ENCODE peak calls at places on chromosome 17, in five cellular contexts. R is IMR-90, T is Caco-2, I is H1, F is hepatocyte. Y is an unnamed sample. For H3K4me1, the result is how much of the 10 kb centered on the place peaks cover.

GRCh38 chr17:77783991-77784820 is 174.3 kb upstream of the TNRC6C start:
- DNase-seq in R (no peak), F (no peak), I (no peak), T (no peak), Y (no peak)

GRCh38 chr17:3860939-3861338 is 14.9 kb upstream of the NCBP3 start:
- DNase-seq in F (no peak), T (no peak), I (no peak), R (no peak), Y (no peak)

GRCh38 chr17:79627766-79628690 is 17.2 kb upstream of the RBFOX3 start:
- DNase-seq in F (no peak), R (no peak), T (peak), I (peak), Y (no peak)

GRCh38 chr17:46264456-46265198 is 30.3 kb upstream of the LRRC37A start:
- DNase-seq in F (peak), R (peak), I (no peak), T (no peak), Y (no peak)

GRCh38 chr17:82930924-82931695 is 91.3 kb upstream of the ZNF750 start:
- DNase-seq in I (no peak), F (no peak), R (no peak), T (peak), Y (no peak)

GRCh38 chr17:78935419-78936323 is 10.5 kb upstream of the TIMP2 start:
- DNase-seq in T (no peak), I (no peak), F (peak), R (peak), Y (peak)

GRCh38 chr17:34797724-34798123 is 163.5 kb downstream of the CCT6B start:
- DNase-seq in F (peak), R (peak), I (peak), T (peak), Y (no peak)

GRCh38 chr17:14813649-14814048 is 451.5 kb downstream of the PMP22 start:
- DNase-seq in I (peak), T (no peak), F (peak), R (no peak), Y (no peak)

GRCh38 chr17:73342057-73342522 is 30.3 kb upstream of the CDC42EP4 start:
- DNase-seq in R (peak), F (peak), I (peak), T (no peak), Y (peak)

GRCh38 chr17:3732171-3732570 is 8.5 kb downstream of the HASPIN start:
- DNase-seq in T (no peak), I (no peak), F (no peak), R (peak), Y (no peak)

GRCh38 chr17:3738562-3739295 is 15.0 kb downstream of the HASPIN start:
- DNase-seq in I (no peak), T (no peak), F (peak), R (peak), Y (no peak)

GRCh38 chr17:52828621-52829020 is 670.1 kb upstream of the CA10 start:
- DNase-seq in R (no peak), T (no peak), F (no peak), I (no peak), Y (no peak)

GRCh38 chr17:50593321-50593720 is 32.8 kb downstream of the CACNA1G start:
- DNase-seq in T (peak), F (peak), I (peak), R (no peak), Y (peak)

GRCh38 chr17:46916211-46916610 is 6.7 kb upstream of the GOSR2 start:
- DNase-seq in F (no peak), I (no peak), T (no peak), R (peak), Y (no peak)

GRCh38 chr17:10403589-10403988 is 18.2 kb downstream of the MYH8 start:
- DNase-seq in T (no peak), I (no peak), R (no peak), F (no peak), Y (no peak)

GRCh38 chr17:33982872-33983271 is 272.2 kb upstream of the CCL2 start:
- DNase-seq in R (no peak), T (no peak), F (no peak), I (no peak), Y (no peak)

GRCh38 chr17:32846143-32846542 is 30.8 kb downstream of the MYO1D start:
- DNase-seq in T (no peak), I (no peak), R (no peak), F (no peak), Y (no peak)

GRCh38 chr17:5557485-5557884 is 26.8 kb downstream of the NLRP1 start:
- DNase-seq in I (no peak), T (no peak), F (no peak), R (peak), Y (no peak)

GRCh38 chr17:82782657-82783207 is 30.9 kb downstream of the TBCD start:
- DNase-seq in I (no peak), R (no peak), F (no peak), T (no peak), Y (no peak)

GRCh38 chr17:28975634-28976033 is 24.3 kb upstream of the PHF12 start:
- DNase-seq in R (no peak), F (no peak), T (no peak), I (no peak), Y (no peak)

GRCh38 chr17:77212081-77212832 is 71.5 kb downstream of the SEC14L1 start:
- DNase-seq in F (no peak), T (no peak), R (no peak), I (no peak), Y (no peak)

GRCh38 chr17:78289802-78290363 is 58.5 kb downstream of the TMEM235 start:
- DNase-seq in F (peak), R (peak), T (peak), I (peak), Y (peak)

GRCh38 chr17:10201680-10202079 is 3.3 kb upstream of the GAS7 start:
- DNase-seq in F (no peak), R (no peak), I (no peak), T (no peak), Y (no peak)

GRCh38 chr17:59829217-59830006 is 63.3 kb downstream of the TUBD1 start:
- DNase-seq in I (no peak), T (peak), R (peak), F (peak), Y (no peak)

GRCh38 chr17:36674278-36674650 is 72.9 kb downstream of the MRM1 start:
- DNase-seq in T (no peak), F (no peak), I (no peak), R (no peak), Y (no peak)

GRCh38 chr17:2883544-2884203 is 87.4 kb downstream of the RAP1GAP2 start:
- DNase-seq in T (no peak), I (no peak), R (peak), F (peak), Y (no peak)

GRCh38 chr17:2542456-2542855 is 30.8 kb upstream of the METTL16 start:
- DNase-seq in T (no peak), F (no peak), R (no peak), I (no peak), Y (no peak)

GRCh38 chr17:40443196-40443987 is at the start of gene IGFBP4:
- DNase-seq in R (peak), T (peak), I (peak), F (peak), Y (peak)

GRCh38 chr17:10297691-10298090 is 75.1 kb downstream of the MYH13 start:
- DNase-seq in I (no peak), R (no peak), F (no peak), T (no peak), Y (no peak)

GRCh38 chr17:59180626-59181025 is 25.1 kb downstream of the PRR11 start:
- DNase-seq in F (no peak), R (no peak), I (no peak), T (no peak), Y (no peak)

GRCh38 chr17:21676281-21677111 is 15.8 kb upstream of the KCNJ18 start:
- DNase-seq in R (no peak), F (no peak), I (no peak), T (no peak), Y (no peak)

GRCh38 chr17:6358131-6358530 is 76.8 kb downstream of the AIPL1 start:
- DNase-seq in I (peak), F (no peak), T (no peak), R (no peak), Y (no peak)

GRCh38 chr17:35001549-35001948 is 21.2 kb downstream of the LIG3 start:
- DNase-seq in T (no peak), R (peak), I (no peak), F (no peak), Y (no peak)

GRCh38 chr17:56478836-56479447 is 114.6 kb upstream of the NOG start:
- DNase-seq in T (no peak), I (no peak), F (peak), R (peak), Y (no peak)

GRCh38 chr17:3695723-3696411 is at the start of gene P2RX5:
- DNase-seq in F (peak), I (peak), T (no peak), R (no peak), Y (no peak)

DNA sequence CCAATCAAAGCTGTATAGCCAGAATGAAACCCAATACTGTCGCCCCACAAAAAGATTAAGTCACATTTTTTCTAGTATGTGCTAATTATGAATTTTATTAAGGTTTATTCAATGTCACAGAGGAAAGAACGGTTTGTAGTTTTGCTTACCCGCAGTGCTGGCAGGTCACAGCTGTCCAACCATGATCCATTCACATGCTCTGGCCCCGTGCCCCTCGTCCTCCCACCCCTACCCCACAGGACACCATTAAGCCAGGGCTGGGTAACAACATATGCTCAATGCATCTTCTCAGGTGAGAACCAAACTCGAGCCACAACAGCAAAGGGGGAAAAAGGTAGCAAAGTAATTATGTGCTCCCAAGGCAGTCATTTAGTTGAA is 589 bp upstream of the FBF1 start:
- DNase-seq in I (no peak), F (no peak), T (no peak), R (no peak), Y (no peak)
- H3K4me1 ChIP-seq in I (under half), F (under half), T (under half), R (under half), Y (under half)

GRCh38 chr17:18860161-18860972 is 2.4 kb downstream of the PRPSAP2 start:
- DNase-seq in I (no peak), T (no peak), R (peak), F (no peak), Y (no peak)
- TF ChIP-seq CTCF in I (no peak), T (no peak), R (no peak), F (no peak), Y (no peak)

GRCh38 chr17:75848523-75849303 is 4.5 kb upstream of the UNC13D start:
- DNase-seq in F (peak), I (peak), T (peak), R (peak), Y (peak)

GRCh38 chr17:75847595-75848522 is 3.7 kb upstream of the UNC13D start:
- DNase-seq in T (no peak), F (no peak), R (no peak), I (no peak), Y (no peak)

GRCh38 chr17:75845933-75846700 is 1.9 kb upstream of the UNC13D start:
- DNase-seq in I (no peak), T (peak), R (no peak), F (no peak), Y (no peak)

GRCh38 chr17:75845058-75845711 is 981 bp upstream of the UNC13D start:
- DNase-seq in T (peak), F (peak), R (peak), I (peak), Y (peak)

GRCh38 chr17:75846701-75847594 is 2.7 kb upstream of the UNC13D start:
- DNase-seq in R (no peak), I (no peak), F (no peak), T (no peak), Y (no peak)
- H3K4me1 ChIP-seq in R (under half), I (under half), F (under half), T (under half), Y (under half)

GRCh38 chr17:72121164-72122001 is 563 bp downstream of the SOX9 start:
- DNase-seq in I (peak), R (peak), T (peak), F (peak), Y (no peak)
- TF ChIP-seq CTCF in I (no peak), R (peak), T (no peak), F (peak), Y (no peak)

GRCh38 chr17:65231086-65231485 is 93.9 kb downstream of the RGS9 start:
- DNase-seq in F (no peak), I (no peak), T (no peak), R (no peak), Y (no peak)
- H3K4me1 ChIP-seq in F (under half), I (under half), T (under half), R (under half), Y (under half)

GRCh38 chr17:54754560-54754959 is 146.1 kb upstream of the TOM1L1 start:
- DNase-seq in T (no peak), R (no peak), F (no peak), I (peak), Y (no peak)
- TF ChIP-seq CTCF in T (no peak), R (no peak), F (peak), I (peak), Y (no peak)